ENCODE peak calls at places on chromosomes 4 and X, in seven cellular contexts. K is stomach, X is tibial nerve, C is GM12878, N is lower leg skin, Y is heart left ventricle, M is GM12892. O is an unnamed sample.

GRCh38 chrX:112687189-112687691 is 7.5 kb upstream of the LHFPL1 start:
- DNase-seq in M (no peak), Y (no peak), K (no peak), C (no peak), N (no peak), X (peak; percentile 6), O (no peak)

GRCh38 chr4:105912633-105913032 is 17.4 kb downstream of the NPNT start:
- DNase-seq in K (no peak), C (no peak), M (no peak), X (no peak), Y (no peak), N (no peak), O (no peak)

GRCh38 chrX:107978707-107979307 is 3.4 kb downstream of the TEX13B start:
- DNase-seq in X (no peak), Y (no peak), M (no peak), N (no peak), K (no peak), C (no peak), O (no peak)

GRCh38 chr4:6177587-6178197 is 22.7 kb downstream of the JAKMIP1 start:
- DNase-seq in C (no peak), X (no peak), K (peak; percentile 50), N (no peak), Y (no peak), M (no peak), O (no peak)

GRCh38 chr4:38128478-38129451 is 168.6 kb downstream of the PTTG2 start:
- DNase-seq in M (no peak), C (peak; percentile 95), K (no peak), N (peak; percentile 85), Y (peak; percentile 41), X (no peak), O (no peak)

GRCh38 chrX:2723316-2723879 is 28.4 kb upstream of the XG start:
- DNase-seq in C (no peak), M (no peak), Y (peak; percentile 53), N (no peak), X (no peak), K (no peak), O (no peak)

GRCh38 chrX:129984196-129984962 is 1.9 kb downstream of the BCORL1 start:
- DNase-seq in M (peak; percentile 42), N (peak; percentile 87), K (no peak), C (no peak), Y (peak; percentile 43), X (peak; percentile 4), O (no peak)

GRCh38 chrX:31483336-31483735 is 411.5 kb upstream of the FTHL17 start:
- DNase-seq in Y (no peak), N (no peak), K (no peak), X (no peak), C (no peak), M (no peak), O (no peak)

GRCh38 chrX:16695079-16695676 is 17.3 kb downstream of the CTPS2 start:
- DNase-seq in X (peak; percentile 81), Y (peak; percentile 40), N (peak; percentile 91), C (no peak), K (peak; percentile 72), M (peak; percentile 29), O (no peak)

GRCh38 chrX:1316527-1316926 is 20.1 kb upstream of the IL3RA start:
- DNase-seq in N (peak; percentile 88), Y (peak; percentile 74), M (no peak), K (peak; percentile 36), X (peak; percentile 63), C (no peak), O (peak; percentile 29)

GRCh38 chr4:68373513-68373912 is 23.6 kb upstream of the YTHDC1 start:
- DNase-seq in X (peak; percentile 33), M (peak; percentile 22), Y (peak; percentile 88), K (peak; percentile 65), C (no peak), N (peak; percentile 93), O (peak; percentile 84)

GRCh38 chr4:130395871-130396270 is 1299.9 kb downstream of the C4orf33 start:
- DNase-seq in K (no peak), N (no peak), M (no peak), C (no peak), X (no peak), Y (no peak), O (no peak)

GRCh38 chrX:118989886-118990285 is 15.5 kb downstream of the LONRF3 start:
- DNase-seq in N (no peak), C (no peak), X (no peak), K (no peak), Y (no peak), M (no peak), O (no peak)

GRCh38 chr4:189088783-189089182 is 851.9 kb upstream of the FRG1 start:
- DNase-seq in X (no peak), Y (no peak), M (no peak), C (no peak), K (no peak), N (no peak), O (no peak)

GRCh38 chrX:40380649-40381488 is 199.9 kb upstream of the ATP6AP2 start:
- DNase-seq in M (no peak), C (no peak), N (no peak), K (no peak), Y (peak; percentile 40), X (no peak), O (peak; percentile 13)

GRCh38 chrX:96182366-96182765 is 502.3 kb upstream of the DIAPH2 start:
- DNase-seq in M (no peak), X (no peak), N (no peak), C (no peak), K (no peak), Y (no peak), O (no peak)

GRCh38 chrX:46634577-46634976 is 61.0 kb downstream of the CHST7 start:
- DNase-seq in M (no peak), C (no peak), X (no peak), Y (no peak), N (no peak), K (no peak), O (no peak)

GRCh38 chrX:111490683-111491082 is 20.8 kb upstream of the SERTM2 start:
- DNase-seq in K (no peak), M (no peak), N (no peak), X (no peak), C (no peak), Y (no peak), O (no peak)

GRCh38 chr4:38230121-38230728 is 270.0 kb downstream of the PTTG2 start:
- DNase-seq in M (no peak), Y (no peak), K (peak; percentile 66), N (no peak), C (no peak), X (no peak), O (no peak)

GRCh38 chr4:10582059-10582686 is 102.4 kb downstream of the CLNK start:
- DNase-seq in Y (no peak), N (peak; percentile 75), M (no peak), K (peak; percentile 59), C (no peak), X (peak; percentile 66), O (no peak)

DNA sequence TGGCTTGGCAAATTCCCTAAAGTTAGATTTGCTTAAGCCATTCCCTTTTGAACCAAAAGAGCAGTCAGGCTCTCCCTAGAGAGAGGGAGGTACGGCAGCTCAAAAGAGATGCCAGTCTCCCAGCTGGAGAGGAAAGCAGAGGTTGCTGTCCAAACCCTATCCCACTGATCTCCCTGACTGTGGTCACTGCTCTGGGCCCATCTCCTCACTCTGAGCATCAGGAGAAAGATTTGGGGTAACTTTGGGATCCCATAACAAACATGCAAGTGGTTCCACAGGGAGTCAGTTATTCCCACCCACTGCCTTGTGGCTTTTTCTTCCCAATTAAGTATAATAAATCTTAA is 17.1 kb downstream of the ACSL1 start:
- DNase-seq in Y (no peak), K (no peak), M (no peak), X (no peak), N (no peak), C (no peak), O (no peak)
- TF ChIP-seq POLR2A in Y (no peak), K (no peak), M (no peak), X (no peak), N (no peak), C (no peak), O (no peak)

GRCh38 chrX:123859828-123860505 is at the start of gene XIAP:
- DNase-seq in N (peak; percentile 94), X (peak; percentile 52), M (peak; percentile 69), K (peak; percentile 80), Y (peak; percentile 90), C (peak; percentile 41), O (peak; percentile 75)
- TF ChIP-seq POLR2A in N (no peak), X (peak; percentile 28), M (peak; percentile 79), K (no peak), Y (no peak), C (peak; percentile 81), O (peak; percentile 62)

DNA sequence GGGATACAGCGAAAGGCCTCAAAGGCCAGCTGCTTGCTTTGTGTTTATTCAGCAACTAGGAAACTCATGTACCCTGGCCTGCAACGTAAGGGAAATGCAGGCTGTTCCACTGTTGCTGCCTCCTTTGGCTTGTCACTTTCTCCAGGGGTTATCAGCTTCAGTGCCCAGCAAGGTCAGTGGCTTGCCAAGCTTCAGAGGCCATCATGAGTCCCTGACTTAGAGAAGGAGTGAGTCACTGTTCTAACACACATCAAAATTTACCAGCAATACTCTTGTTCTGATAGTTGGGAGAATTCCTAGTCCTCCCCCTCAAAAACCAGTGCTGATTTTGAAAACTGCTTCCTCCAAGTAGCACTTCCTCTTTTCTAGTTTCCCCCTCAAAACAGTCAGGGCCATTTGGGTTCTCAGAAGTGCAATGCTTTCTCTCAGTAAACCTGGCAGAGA is 250.8 kb downstream of the ARHGAP24 start:
- DNase-seq in C (peak; percentile 60), M (no peak), X (no peak), Y (peak; percentile 79), K (peak; percentile 78), N (no peak), O (peak; percentile 26)
- TF ChIP-seq POLR2A in C (no peak), M (no peak), X (no peak), Y (no peak), K (no peak), N (no peak), O (no peak)

GRCh38 chr4:114109776-114110175 is 130.3 kb upstream of the ARSJ start:
- DNase-seq in X (no peak), C (no peak), N (no peak), M (no peak), K (no peak), Y (no peak), O (no peak)

GRCh38 chr4:114100288-114101031 is 121.0 kb upstream of the ARSJ start:
- DNase-seq in Y (no peak), C (no peak), K (no peak), M (no peak), N (no peak), X (no peak), O (no peak)

GRCh38 chr4:114108869-114109268 is 129.4 kb upstream of the ARSJ start:
- DNase-seq in N (no peak), C (peak; percentile 15), Y (no peak), K (no peak), M (no peak), X (no peak), O (no peak)

DNA sequence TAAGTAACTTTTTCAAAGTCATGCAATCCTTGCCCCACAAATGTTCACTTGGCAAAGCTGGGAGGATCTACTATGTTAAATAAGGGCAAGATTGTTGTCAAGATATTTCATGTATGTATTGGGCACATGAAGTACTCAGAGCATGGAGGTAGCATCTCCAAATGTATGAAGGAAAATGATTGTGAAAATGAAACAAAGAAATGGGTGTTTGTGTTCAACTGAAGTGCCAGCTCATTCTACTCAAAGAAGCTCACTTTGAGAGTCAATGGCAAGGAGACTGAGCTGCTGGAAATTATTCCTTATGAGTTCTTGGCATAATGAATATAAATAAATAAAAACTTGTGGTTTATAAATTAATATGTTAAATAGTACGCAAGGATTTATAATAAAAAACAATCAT is 124.5 kb upstream of the ARSJ start:
- DNase-seq in N (no peak), K (no peak), X (no peak), C (no peak), Y (no peak), M (no peak), O (no peak)
- TF ChIP-seq POLR2A in N (no peak), K (no peak), X (no peak), C (no peak), Y (no peak), M (no peak), O (no peak)